ENCODE peak calls at places on chromosomes 5 and 9, in five cellular contexts. X is GM12878, I is A549, U is upper lobe of left lung, D is K562. W is an unnamed sample.

GRCh38 chr5:60010328-60010727 is 116.8 kb upstream of the PDE4D start:
- ATAC-seq in X (peak; percentile 72), I (peak; percentile 68), U (no peak), D (no peak), W (no peak)

GRCh38 chr9:132410642-132411041 is 631 bp downstream of the CFAP77 start:
- ATAC-seq in X (no peak), I (no peak), U (peak; percentile 4), D (no peak), W (no peak)

GRCh38 chr9:12775373-12775962 is 648 bp downstream of the LURAP1L start:
- ATAC-seq in X (peak; percentile 32), I (peak; percentile 22), U (no peak), D (no peak), W (peak; percentile 26)

GRCh38 chr5:67897431-67897830 is 318.1 kb upstream of the PIK3R1 start:
- ATAC-seq in X (no peak), I (no peak), U (no peak), D (no peak), W (peak; percentile 22)

GRCh38 chr9:2018764-2019548 is 3.8 kb downstream of the SMARCA2 start:
- ATAC-seq in X (no peak), I (no peak), U (no peak), D (no peak), W (no peak)

GRCh38 chr9:112601646-112602045 is 115.0 kb downstream of the KIAA1958 start:
- ATAC-seq in X (no peak), I (peak; percentile 62), U (no peak), D (no peak), W (no peak)

GRCh38 chr9:135101068-135101410 is 13.6 kb downstream of the OLFM1 start:
- ATAC-seq in X (no peak), I (no peak), U (no peak), D (no peak), W (no peak)

GRCh38 chr5:36948041-36948440 is 71.5 kb downstream of the NIPBL start:
- ATAC-seq in X (no peak), I (no peak), U (no peak), D (no peak), W (no peak)

GRCh38 chr9:133252301-133252776 is 22.7 kb downstream of the ABO start:
- ATAC-seq in X (no peak), I (no peak), U (peak; percentile 92), D (peak; percentile 61), W (peak; percentile 57)

GRCh38 chr5:140633081-140633471 is at the start of gene CD14:
- ATAC-seq in X (peak; percentile 8), I (peak; percentile 90), U (peak; percentile 66), D (no peak), W (peak; percentile 61)

GRCh38 chr5:53009816-53010215 is 20.7 kb downstream of the ITGA2 start:
- ATAC-seq in X (no peak), I (no peak), U (no peak), D (no peak), W (no peak)

GRCh38 chr5:170375283-170375682 is 13.9 kb downstream of the KCNMB1 start:
- ATAC-seq in X (no peak), I (no peak), U (no peak), D (no peak), W (no peak)
- TF ChIP-seq EP300 in X (no peak), I (no peak), U (no peak), D (no peak), W (no peak)

GRCh38 chr5:89073045-89073444 is 190.1 kb upstream of the MEF2C start:
- ATAC-seq in X (no peak), I (no peak), U (no peak), D (no peak), W (no peak)
- H3K4me3 ChIP-seq in X (no peak overlapping the region), I (no peak overlapping the region), U (no peak overlapping the region), D (no peak overlapping the region), W (no peak overlapping the region)

DNA sequence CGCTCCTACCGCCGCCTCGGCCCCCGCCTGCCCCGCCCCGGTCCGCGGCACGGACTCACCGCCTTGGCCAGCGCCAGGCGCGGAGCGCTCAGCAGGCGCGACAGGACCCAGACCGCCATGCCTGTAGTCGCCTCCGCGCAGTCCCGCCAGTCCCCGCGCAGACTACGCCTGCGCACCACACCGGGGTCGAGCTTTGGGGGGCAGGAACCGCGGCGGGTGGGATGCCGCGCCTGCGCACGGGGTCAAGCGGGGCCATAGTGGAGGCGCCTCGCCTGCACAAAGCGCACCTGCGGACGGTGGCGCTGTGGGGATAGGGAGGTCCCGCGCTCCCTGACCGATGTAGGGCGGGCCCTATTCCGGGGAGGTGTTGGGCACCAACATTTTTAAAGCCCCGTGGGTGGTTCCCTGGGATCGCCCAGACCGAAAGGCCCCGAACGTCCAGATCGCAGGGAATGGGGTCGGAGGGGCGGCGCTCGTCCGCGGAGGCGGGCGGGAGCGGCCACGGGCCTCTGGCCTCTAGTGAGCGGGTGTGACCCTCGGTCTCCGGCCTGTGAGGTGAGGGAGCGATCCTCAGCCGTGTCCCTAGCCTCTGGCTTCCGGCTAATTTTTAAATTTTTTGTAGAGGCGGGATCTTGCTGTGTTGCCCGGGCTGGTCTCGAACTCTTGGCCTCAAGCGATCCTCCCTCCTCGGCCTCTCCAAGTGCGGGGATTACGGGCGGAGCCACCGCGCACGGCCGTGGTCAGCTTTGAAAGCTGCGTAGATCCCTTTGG is 70.8 kb upstream of the LPCAT1 start:
- ATAC-seq in X (peak; percentile 97), I (peak; percentile 92), U (peak; percentile 94), D (peak; percentile 98), W (peak; percentile 91)
- TF ChIP-seq EP300 in X (no peak), I (no peak), U (no peak), D (no peak), W (no peak)

GRCh38 chr5:122312670-122312988 is 592 bp downstream of the SNCAIP start:
- ATAC-seq in X (peak; percentile 22), I (peak; percentile 7), U (peak; percentile 45), D (peak; percentile 25), W (peak; percentile 62)
- H3K4me3 ChIP-seq in X (no peak overlapping the region), I (peak overlapping the region; percentile 53), U (peak overlapping the region; percentile 52), D (no peak overlapping the region), W (peak overlapping the region; percentile 63)

GRCh38 chr5:111453747-111454146 is 58.6 kb downstream of the STARD4 start:
- ATAC-seq in X (no peak), I (no peak), U (no peak), D (no peak), W (no peak)

GRCh38 chr5:111453290-111453689 is 59.0 kb downstream of the STARD4 start:
- ATAC-seq in X (no peak), I (no peak), U (no peak), D (no peak), W (no peak)

GRCh38 chr5:111454198-111454606 is 58.1 kb downstream of the STARD4 start:
- ATAC-seq in X (no peak), I (no peak), U (no peak), D (no peak), W (no peak)
- TF ChIP-seq EP300 in X (no peak), I (no peak), U (no peak), D (no peak), W (no peak)

GRCh38 chr5:58475404-58475803 is 15.5 kb upstream of the PLK2 start:
- ATAC-seq in X (no peak), I (no peak), U (no peak), D (no peak), W (no peak)
- H3K4me3 ChIP-seq in X (no peak overlapping the region), I (no peak overlapping the region), U (no peak overlapping the region), D (no peak overlapping the region), W (no peak overlapping the region)

GRCh38 chr5:168620807-168621206 is 41.6 kb upstream of the PANK3 start:
- ATAC-seq in X (no peak), I (no peak), U (no peak), D (no peak), W (no peak)

GRCh38 chr5:168624850-168625357 is 45.7 kb upstream of the PANK3 start:
- ATAC-seq in X (no peak), I (no peak), U (no peak), D (no peak), W (no peak)
- TF ChIP-seq EP300 in X (no peak), I (no peak), U (no peak), D (no peak), W (no peak)

DNA sequence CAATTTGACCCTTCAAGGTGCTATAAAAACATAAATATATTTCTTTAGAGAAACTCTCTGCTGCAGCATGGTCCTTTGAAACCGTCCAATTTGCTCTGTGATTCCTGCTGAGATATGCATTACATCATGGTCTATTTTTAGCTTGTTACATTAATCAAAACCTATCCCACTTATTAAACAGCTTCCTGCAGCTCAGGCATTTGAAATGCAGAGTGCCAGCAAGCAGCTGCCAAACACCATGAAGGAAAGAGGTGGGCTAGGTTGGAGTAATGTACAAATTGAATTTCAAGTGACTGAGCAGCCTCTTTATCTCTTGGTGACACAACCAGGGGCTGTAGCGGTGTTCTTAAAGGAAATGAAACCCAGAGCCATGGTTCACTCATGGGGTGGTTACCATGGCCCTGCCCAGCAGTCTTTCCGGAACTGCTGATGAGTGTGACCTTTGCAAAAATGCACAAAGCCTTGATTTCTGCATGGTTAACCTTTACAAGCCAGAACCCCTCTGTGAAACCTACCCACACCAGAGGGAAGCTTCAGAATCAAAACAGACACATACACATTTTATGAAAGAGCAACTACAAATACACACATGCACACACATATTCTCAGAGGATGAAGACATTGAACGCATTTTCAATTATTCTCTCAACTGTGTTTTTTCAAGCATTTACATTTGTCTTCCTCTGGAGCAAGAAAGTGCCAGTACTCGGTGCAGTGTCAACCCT is 155.8 kb upstream of the ZNF608 start:
- ATAC-seq in X (peak; percentile 99), I (no peak), U (peak; percentile 66), D (peak; percentile 56), W (no peak)
- H3K4me3 ChIP-seq in X (peak overlapping the region; percentile 15), I (no peak overlapping the region), U (no peak overlapping the region), D (no peak overlapping the region), W (no peak overlapping the region)

DNA sequence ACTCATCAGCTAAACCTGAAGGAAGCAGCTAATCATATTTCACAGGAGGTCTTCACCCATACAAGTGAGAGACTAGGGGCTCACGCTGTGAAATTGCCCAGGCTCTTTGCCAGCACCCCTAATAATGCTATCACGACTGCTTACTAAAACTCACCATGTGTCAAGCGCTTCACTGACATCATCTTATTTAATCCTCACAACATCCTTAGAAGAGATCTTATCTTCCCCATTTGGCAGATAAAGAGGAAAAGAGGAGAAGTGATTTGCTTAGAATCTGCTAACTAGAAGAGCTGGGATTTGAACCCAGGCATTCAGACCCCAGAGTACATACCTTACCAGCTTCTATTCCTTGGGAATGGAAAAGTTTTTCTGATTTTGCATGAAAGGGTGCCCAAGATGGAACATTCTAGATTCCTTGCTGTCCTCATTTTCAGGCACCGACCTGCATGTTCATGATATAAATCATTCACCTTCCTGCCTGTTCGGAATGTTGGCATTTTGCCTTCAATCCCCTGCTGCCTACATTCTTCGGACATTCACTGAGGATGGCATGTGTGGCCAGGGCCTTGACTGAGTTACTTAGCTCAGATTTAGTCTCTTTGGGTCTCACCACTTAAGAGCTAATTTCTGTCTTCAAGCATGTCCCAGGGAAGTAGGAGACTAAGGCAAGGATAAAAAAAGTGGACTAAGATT is 88.1 kb downstream of the SH3TC2 start:
- ATAC-seq in X (no peak), I (no peak), U (no peak), D (no peak), W (no peak)
- TF ChIP-seq EP300 in X (no peak), I (no peak), U (no peak), D (no peak), W (no peak)

GRCh38 chr9:9305600-9305999 is 1307.2 kb downstream of the PTPRD start:
- ATAC-seq in X (no peak), I (no peak), U (no peak), D (no peak), W (no peak)
- H3K4me3 ChIP-seq in X (no peak overlapping the region), I (no peak overlapping the region), U (no peak overlapping the region), D (no peak overlapping the region), W (no peak overlapping the region)